ENCODE peak calls at places on chromosomes 16 and 17, in six cellular contexts. R, I, H, J, D and V are unnamed samples.

GRCh38 chr17:7885357-7886226 is 3.0 kb upstream of the CHD3 start:
- DNase-seq in H (peak), I (no peak), D (no peak), R (peak), J (peak), V (peak)

GRCh38 chr17:6683081-6683684 is 30.0 kb downstream of the SLC13A5 start:
- DNase-seq in I (no peak), D (no peak), H (no peak), R (no peak), J (no peak), V (no peak)

GRCh38 chr17:74605361-74605760 is 13.3 kb upstream of the CD300LD start:
- DNase-seq in H (peak), D (no peak), R (no peak), I (no peak), J (no peak), V (no peak)

GRCh38 chr17:75270966-75271232 is at the start of gene MIF4GD:
- DNase-seq in D (no peak), I (no peak), R (no peak), J (no peak), H (no peak), V (no peak)

GRCh38 chr17:81514735-81515529 is 2.3 kb upstream of the ACTG1 start:
- DNase-seq in I (no peak), D (peak), H (peak), J (peak), R (peak), V (no peak)

GRCh38 chr17:74212913-74213791 is at the start of gene TTYH2:
- DNase-seq in J (peak), D (peak), H (peak), I (peak), R (peak), V (peak)

GRCh38 chr17:16491703-16492612 is at the start of gene LRRC75A:
- DNase-seq in H (no peak), D (peak), J (peak), I (peak), R (peak), V (no peak)

GRCh38 chr17:55285340-55286301 is 20.9 kb downstream of the HLF start:
- DNase-seq in R (no peak), J (no peak), D (no peak), I (no peak), H (peak), V (no peak)

GRCh38 chr16:70428178-70428998 is 10.5 kb downstream of the ST3GAL2 start:
- DNase-seq in J (no peak), I (no peak), D (no peak), R (peak), H (peak), V (peak)

GRCh38 chr17:70535986-70536385 is 366.7 kb downstream of the KCNJ2 start:
- DNase-seq in D (no peak), R (no peak), H (no peak), I (no peak), J (no peak), V (no peak)

GRCh38 chr17:5793899-5794298 is 209.6 kb upstream of the NLRP1 start:
- DNase-seq in H (no peak), I (no peak), R (peak), D (no peak), J (no peak), V (no peak)

GRCh38 chr16:82954224-82954929 is 327.6 kb downstream of the CDH13 start:
- DNase-seq in R (no peak), I (no peak), D (no peak), J (no peak), H (no peak), V (no peak)

GRCh38 chr16:15907863-15908478 is 19.6 kb upstream of the CEP20 start:
- DNase-seq in H (peak), D (no peak), I (no peak), R (peak), J (peak), V (peak)

GRCh38 chr17:55219939-55220338 is 44.8 kb upstream of the HLF start:
- DNase-seq in H (no peak), R (no peak), J (no peak), D (no peak), I (no peak), V (no peak)

GRCh38 chr16:87979352-87979751 is 28.1 kb downstream of the BANP start:
- DNase-seq in J (no peak), H (no peak), D (no peak), R (no peak), I (no peak), V (no peak)

GRCh38 chr17:79907855-79908254 is 68.6 kb upstream of the CBX4 start:
- DNase-seq in D (no peak), R (peak), H (peak), I (no peak), J (no peak), V (no peak)

GRCh38 chr17:65514541-65514940 is 46.9 kb downstream of the AXIN2 start:
- DNase-seq in D (no peak), I (no peak), R (no peak), J (no peak), H (no peak), V (no peak)

GRCh38 chr16:87076950-87077749 is 240.0 kb downstream of the C16orf95 start:
- DNase-seq in D (no peak), J (no peak), H (peak), I (no peak), R (peak), V (no peak)

GRCh38 chr17:59409336-59410048 is 78.0 kb downstream of the YPEL2 start:
- DNase-seq in R (no peak), J (no peak), I (no peak), H (no peak), D (no peak), V (no peak)

GRCh38 chr17:66200685-66201092 is 8.8 kb upstream of the CEP112 start:
- DNase-seq in D (peak), I (no peak), H (peak), R (peak), J (peak), V (peak)

GRCh38 chr17:27282054-27282501 is 11.8 kb upstream of the WSB1 start:
- DNase-seq in R (no peak), I (no peak), J (no peak), D (no peak), H (no peak), V (no peak)

GRCh38 chr16:10325783-10326543 is 59.9 kb upstream of the ATF7IP2 start:
- DNase-seq in H (no peak), D (no peak), R (no peak), I (no peak), J (no peak), V (no peak)